ENCODE peak calls at places on chromosomes 2 and 18, in six cellular contexts. One of them, this sample, is unnamed.

GRCh38 chr2:184554736-184555135 is 43.6 kb upstream of the ZNF804A start:
- DNase-seq in CD4-positive, alpha-beta T cell: no peak
- DNase-seq in right cardiac atrium: no peak
- DNase-seq in small intestine: no peak
- DNase-seq in GM23248: peak; percentile 36
- DNase-seq in mesenchymal stem cell: peak; percentile 35
- DNase-seq in this sample: no peak

GRCh38 chr2:157596992-157597681 is 31.5 kb downstream of the ACVR1C start:
- DNase-seq in mesenchymal stem cell: peak; percentile 20
- DNase-seq in GM23248: peak; percentile 55
- DNase-seq in CD4-positive, alpha-beta T cell: peak; percentile 31
- DNase-seq in right cardiac atrium: peak; percentile 69
- DNase-seq in small intestine: peak; percentile 24
- DNase-seq in this sample: no peak

GRCh38 chr18:62741118-62741566 is 25.8 kb downstream of the PHLPP1 start:
- DNase-seq in right cardiac atrium: no peak
- DNase-seq in GM23248: peak; percentile 61
- DNase-seq in CD4-positive, alpha-beta T cell: no peak
- DNase-seq in small intestine: peak; percentile 95
- DNase-seq in mesenchymal stem cell: peak; percentile 91
- DNase-seq in this sample: no peak

GRCh38 chr2:21415234-21415633 is 291.5 kb downstream of the TDRD15 start:
- DNase-seq in GM23248: no peak
- DNase-seq in CD4-positive, alpha-beta T cell: no peak
- DNase-seq in small intestine: no peak
- DNase-seq in right cardiac atrium: no peak
- DNase-seq in mesenchymal stem cell: no peak
- DNase-seq in this sample: no peak

GRCh38 chr2:145750074-145750473 is 1230.2 kb upstream of the ZEB2 start:
- DNase-seq in GM23248: no peak
- DNase-seq in small intestine: no peak
- DNase-seq in right cardiac atrium: no peak
- DNase-seq in CD4-positive, alpha-beta T cell: no peak
- DNase-seq in mesenchymal stem cell: no peak
- DNase-seq in this sample: no peak

GRCh38 chr2:110888401-110888800 is 156.0 kb downstream of the ACOXL start:
- DNase-seq in CD4-positive, alpha-beta T cell: no peak
- DNase-seq in mesenchymal stem cell: no peak
- DNase-seq in GM23248: no peak
- DNase-seq in small intestine: no peak
- DNase-seq in right cardiac atrium: no peak
- DNase-seq in this sample: no peak

GRCh38 chr2:98240796-98241398 is 105.4 kb upstream of the CNGA3 start:
- DNase-seq in GM23248: no peak
- DNase-seq in CD4-positive, alpha-beta T cell: no peak
- DNase-seq in small intestine: no peak
- DNase-seq in right cardiac atrium: no peak
- DNase-seq in mesenchymal stem cell: no peak
- DNase-seq in this sample: no peak

GRCh38 chr2:37418956-37419355 is 74.5 kb downstream of the QPCT start:
- DNase-seq in right cardiac atrium: no peak
- DNase-seq in CD4-positive, alpha-beta T cell: no peak
- DNase-seq in GM23248: no peak
- DNase-seq in small intestine: no peak
- DNase-seq in mesenchymal stem cell: peak; percentile 68
- DNase-seq in this sample: no peak

GRCh38 chr18:48367557-48367956 is 41.6 kb downstream of the ZBTB7C start:
- DNase-seq in right cardiac atrium: no peak
- DNase-seq in small intestine: no peak
- DNase-seq in CD4-positive, alpha-beta T cell: no peak
- DNase-seq in mesenchymal stem cell: no peak
- DNase-seq in GM23248: no peak
- DNase-seq in this sample: no peak

GRCh38 chr2:231605607-231606091 is 13.0 kb downstream of the TEX44 start:
- DNase-seq in small intestine: no peak
- DNase-seq in right cardiac atrium: peak; percentile 74
- DNase-seq in mesenchymal stem cell: peak; percentile 38
- DNase-seq in CD4-positive, alpha-beta T cell: no peak
- DNase-seq in GM23248: peak; percentile 21
- DNase-seq in this sample: no peak

GRCh38 chr18:3885209-3885792 is 435.3 kb downstream of the TGIF1 start:
- DNase-seq in right cardiac atrium: no peak
- DNase-seq in small intestine: no peak
- DNase-seq in CD4-positive, alpha-beta T cell: no peak
- DNase-seq in GM23248: no peak
- DNase-seq in mesenchymal stem cell: no peak
- DNase-seq in this sample: no peak

GRCh38 chr2:233053928-233054774 is 6.0 kb upstream of the INPP5D start:
- DNase-seq in small intestine: peak; percentile 60
- DNase-seq in mesenchymal stem cell: peak; percentile 37
- DNase-seq in CD4-positive, alpha-beta T cell: peak; percentile 61
- DNase-seq in GM23248: peak; percentile 61
- DNase-seq in right cardiac atrium: peak; percentile 82
- DNase-seq in this sample: peak; percentile 63

GRCh38 chr2:75025633-75026380 is 67.4 kb downstream of the POLE4 start:
- DNase-seq in right cardiac atrium: no peak
- DNase-seq in small intestine: no peak
- DNase-seq in GM23248: peak; percentile 17
- DNase-seq in CD4-positive, alpha-beta T cell: no peak
- DNase-seq in mesenchymal stem cell: peak; percentile 29
- DNase-seq in this sample: no peak

GRCh38 chr2:50582164-50582563 is 449.8 kb downstream of the NRXN1 start:
- DNase-seq in CD4-positive, alpha-beta T cell: no peak
- DNase-seq in GM23248: no peak
- DNase-seq in small intestine: peak; percentile 64
- DNase-seq in mesenchymal stem cell: no peak
- DNase-seq in right cardiac atrium: peak; percentile 13
- DNase-seq in this sample: no peak

GRCh38 chr18:2572892-2573291 is 1.5 kb downstream of the NDC80 start:
- DNase-seq in small intestine: no peak
- DNase-seq in GM23248: peak; percentile 47
- DNase-seq in CD4-positive, alpha-beta T cell: no peak
- DNase-seq in right cardiac atrium: no peak
- DNase-seq in mesenchymal stem cell: peak; percentile 28
- DNase-seq in this sample: no peak

GRCh38 chr2:142306126-142306525 is 175.3 kb upstream of the LRP1B start:
- DNase-seq in small intestine: no peak
- DNase-seq in GM23248: no peak
- DNase-seq in mesenchymal stem cell: peak; percentile 20
- DNase-seq in CD4-positive, alpha-beta T cell: no peak
- DNase-seq in right cardiac atrium: no peak
- DNase-seq in this sample: no peak

GRCh38 chr2:181805228-181806038 is 86.1 kb upstream of the ITPRID2 start:
- DNase-seq in mesenchymal stem cell: peak; percentile 81
- DNase-seq in right cardiac atrium: no peak
- DNase-seq in small intestine: no peak
- DNase-seq in GM23248: peak; percentile 30
- DNase-seq in CD4-positive, alpha-beta T cell: no peak
- DNase-seq in this sample: no peak

GRCh38 chr2:235807347-235807746 is 313.5 kb downstream of the AGAP1 start:
- DNase-seq in mesenchymal stem cell: no peak
- DNase-seq in small intestine: no peak
- DNase-seq in CD4-positive, alpha-beta T cell: no peak
- DNase-seq in right cardiac atrium: no peak
- DNase-seq in GM23248: no peak
- DNase-seq in this sample: no peak

GRCh38 chr2:119478188-119479065 is 45.9 kb downstream of the SCTR start:
- DNase-seq in GM23248: no peak
- DNase-seq in mesenchymal stem cell: no peak
- DNase-seq in small intestine: no peak
- DNase-seq in CD4-positive, alpha-beta T cell: no peak
- DNase-seq in right cardiac atrium: no peak
- DNase-seq in this sample: no peak

GRCh38 chr2:240919161-240919781 is 13.1 kb downstream of the CROCC2 start:
- DNase-seq in GM23248: no peak
- DNase-seq in mesenchymal stem cell: no peak
- DNase-seq in small intestine: no peak
- DNase-seq in CD4-positive, alpha-beta T cell: no peak
- DNase-seq in right cardiac atrium: peak; percentile 42
- DNase-seq in this sample: no peak

GRCh38 chr2:46835520-46835919 is 80.1 kb downstream of the MCFD2 start:
- DNase-seq in GM23248: no peak
- DNase-seq in right cardiac atrium: no peak
- DNase-seq in small intestine: no peak
- DNase-seq in CD4-positive, alpha-beta T cell: no peak
- DNase-seq in mesenchymal stem cell: no peak
- DNase-seq in this sample: no peak

GRCh38 chr18:1094408-1094807 is 189.7 kb downstream of the ADCYAP1 start:
- DNase-seq in GM23248: peak; percentile 53
- DNase-seq in right cardiac atrium: no peak
- DNase-seq in CD4-positive, alpha-beta T cell: no peak
- DNase-seq in mesenchymal stem cell: peak; percentile 23
- DNase-seq in small intestine: no peak
- DNase-seq in this sample: no peak

GRCh38 chr2:58634653-58635347 is 393.7 kb upstream of the FANCL start:
- DNase-seq in mesenchymal stem cell: peak; percentile 27
- DNase-seq in small intestine: no peak
- DNase-seq in CD4-positive, alpha-beta T cell: no peak
- DNase-seq in right cardiac atrium: no peak
- DNase-seq in GM23248: peak; percentile 53
- DNase-seq in this sample: no peak

GRCh38 chr2:239882335-239882734 is 142.8 kb downstream of the NDUFA10 start:
- DNase-seq in GM23248: peak; percentile 30
- DNase-seq in right cardiac atrium: peak; percentile 75
- DNase-seq in CD4-positive, alpha-beta T cell: peak; percentile 58
- DNase-seq in small intestine: peak; percentile 60
- DNase-seq in mesenchymal stem cell: no peak
- DNase-seq in this sample: peak; percentile 67

GRCh38 chr2:11655495-11655894 is 14.5 kb downstream of the NTSR2 start:
- DNase-seq in GM23248: no peak
- DNase-seq in right cardiac atrium: no peak
- DNase-seq in mesenchymal stem cell: no peak
- DNase-seq in CD4-positive, alpha-beta T cell: no peak
- DNase-seq in small intestine: no peak
- DNase-seq in this sample: no peak

GRCh38 chr2:9771481-9772017 is 71.7 kb upstream of the TAF1B start:
- DNase-seq in CD4-positive, alpha-beta T cell: no peak
- DNase-seq in mesenchymal stem cell: peak; percentile 57
- DNase-seq in GM23248: peak; percentile 94
- DNase-seq in right cardiac atrium: peak; percentile 77
- DNase-seq in small intestine: no peak
- DNase-seq in this sample: no peak

GRCh38 chr2:182952741-182953450 is 85.4 kb downstream of the NCKAP1 start:
- DNase-seq in mesenchymal stem cell: peak; percentile 70
- DNase-seq in CD4-positive, alpha-beta T cell: no peak
- DNase-seq in right cardiac atrium: no peak
- DNase-seq in small intestine: no peak
- DNase-seq in GM23248: peak; percentile 65
- DNase-seq in this sample: no peak

GRCh38 chr2:232416521-232417470 is 10.2 kb downstream of the ALPG start:
- DNase-seq in CD4-positive, alpha-beta T cell: no peak
- DNase-seq in mesenchymal stem cell: no peak
- DNase-seq in right cardiac atrium: no peak
- DNase-seq in small intestine: no peak
- DNase-seq in GM23248: no peak
- DNase-seq in this sample: no peak

GRCh38 chr2:144032566-144032965 is 487.4 kb downstream of the ZEB2 start:
- DNase-seq in GM23248: peak; percentile 1
- DNase-seq in CD4-positive, alpha-beta T cell: no peak
- DNase-seq in small intestine: no peak
- DNase-seq in mesenchymal stem cell: peak; percentile 65
- DNase-seq in right cardiac atrium: no peak
- DNase-seq in this sample: no peak

DNA sequence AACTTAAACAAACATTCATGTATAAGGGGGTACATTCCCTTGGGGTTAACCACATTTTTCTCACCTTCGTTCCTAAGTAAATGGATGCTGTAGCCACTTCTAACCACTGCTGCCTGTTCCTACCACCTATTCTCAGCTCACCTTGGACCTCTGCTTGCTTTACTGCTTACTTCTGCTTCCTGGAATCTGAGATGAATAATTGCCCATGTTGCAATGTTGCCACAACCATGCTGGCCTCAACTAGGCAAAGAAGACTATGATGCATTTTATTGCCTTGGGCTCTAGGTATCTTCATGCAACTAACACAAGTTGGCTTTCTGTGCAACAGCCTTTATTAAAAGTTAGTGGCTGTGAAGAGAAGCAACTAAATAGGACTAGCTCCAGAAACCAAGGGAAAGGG is 106.3 kb upstream of the TCF4 start:
- DNase-seq in small intestine: no peak
- DNase-seq in GM23248: peak; percentile 30
- DNase-seq in right cardiac atrium: no peak
- DNase-seq in mesenchymal stem cell: peak; percentile 3
- DNase-seq in CD4-positive, alpha-beta T cell: no peak
- DNase-seq in this sample: no peak
- H3K27me3 ChIP-seq in small intestine: no peaks in the 10 kb centered on the region
- H3K27me3 ChIP-seq in GM23248: no peaks in the 10 kb centered on the region
- H3K27me3 ChIP-seq in right cardiac atrium: no peaks in the 10 kb centered on the region
- H3K27me3 ChIP-seq in mesenchymal stem cell: no peaks in the 10 kb centered on the region
- H3K27me3 ChIP-seq in CD4-positive, alpha-beta T cell: no peaks in the 10 kb centered on the region
- H3K27me3 ChIP-seq in this sample: no peaks in the 10 kb centered on the region

GRCh38 chr18:26547302-26548143 is 830 bp downstream of the KCTD1 start:
- DNase-seq in right cardiac atrium: peak; percentile 90
- DNase-seq in mesenchymal stem cell: peak; percentile 80
- DNase-seq in small intestine: peak; percentile 53
- DNase-seq in CD4-positive, alpha-beta T cell: peak; percentile 12
- DNase-seq in GM23248: peak; percentile 80
- DNase-seq in this sample: peak; percentile 63
- H3K27me3 ChIP-seq in right cardiac atrium: no peaks in the 10 kb centered on the region
- H3K27me3 ChIP-seq in mesenchymal stem cell: peaks cover 29% of the 10 kb centered on the region
- H3K27me3 ChIP-seq in small intestine: peaks cover 17% of the 10 kb centered on the region
- H3K27me3 ChIP-seq in CD4-positive, alpha-beta T cell: peaks cover 36% of the 10 kb centered on the region
- H3K27me3 ChIP-seq in GM23248: peaks cover 18% of the 10 kb centered on the region
- H3K27me3 ChIP-seq in this sample: no peaks in the 10 kb centered on the region

GRCh38 chr2:165870346-165870745 is 76.3 kb upstream of the GALNT3 start:
- DNase-seq in small intestine: peak; percentile 62
- DNase-seq in GM23248: no peak
- DNase-seq in CD4-positive, alpha-beta T cell: no peak
- DNase-seq in mesenchymal stem cell: no peak
- DNase-seq in right cardiac atrium: no peak
- DNase-seq in this sample: no peak
- H3K27me3 ChIP-seq in small intestine: no peaks in the 10 kb centered on the region
- H3K27me3 ChIP-seq in GM23248: no peaks in the 10 kb centered on the region
- H3K27me3 ChIP-seq in CD4-positive, alpha-beta T cell: no peaks in the 10 kb centered on the region
- H3K27me3 ChIP-seq in mesenchymal stem cell: no peaks in the 10 kb centered on the region
- H3K27me3 ChIP-seq in right cardiac atrium: no peaks in the 10 kb centered on the region
- H3K27me3 ChIP-seq in this sample: no peaks in the 10 kb centered on the region

DNA sequence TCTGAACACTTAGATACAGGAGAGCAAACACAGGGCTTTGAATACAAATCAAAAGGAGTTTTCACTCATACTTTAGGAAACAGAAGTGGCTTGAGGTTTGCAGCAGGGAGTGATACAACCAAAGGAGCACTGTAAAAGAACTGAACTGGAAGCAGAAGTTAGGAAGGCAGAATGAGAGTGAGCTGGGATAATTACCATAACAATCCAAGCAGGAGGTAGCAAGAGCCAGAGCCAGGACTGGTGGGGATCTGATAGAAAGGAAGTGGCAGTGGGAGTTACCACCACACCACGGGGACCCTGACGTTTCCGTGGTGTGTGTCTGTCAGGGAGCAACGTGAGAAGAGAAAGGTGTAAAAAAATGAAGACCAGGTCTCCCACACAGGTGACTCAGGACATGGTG is 81.3 kb upstream of the EPB41L3 start:
- DNase-seq in GM23248: no peak
- DNase-seq in small intestine: no peak
- DNase-seq in CD4-positive, alpha-beta T cell: no peak
- DNase-seq in mesenchymal stem cell: no peak
- DNase-seq in right cardiac atrium: no peak
- DNase-seq in this sample: no peak
- H3K27me3 ChIP-seq in GM23248: peaks cover 19% of the 10 kb centered on the region
- H3K27me3 ChIP-seq in small intestine: no peaks in the 10 kb centered on the region
- H3K27me3 ChIP-seq in CD4-positive, alpha-beta T cell: peaks cover 43% of the 10 kb centered on the region
- H3K27me3 ChIP-seq in mesenchymal stem cell: peaks cover 6% of the 10 kb centered on the region
- H3K27me3 ChIP-seq in right cardiac atrium: no peaks in the 10 kb centered on the region
- H3K27me3 ChIP-seq in this sample: no peaks in the 10 kb centered on the region